ENCODE peak calls at places on chromosomes 11 and 22, in four cellular contexts. D is WTC11, F is HepG2, S is K562. E is an unnamed sample.

GRCh38 chr11:63212742-63213141 is 30.7 kb downstream of the SLC22A25 start:
- DNase-seq in D (no peak), F (peak; percentile 10), S (peak; percentile 56), E (no peak)

GRCh38 chr22:37641251-37641949 is 1.9 kb downstream of the SH3BP1 start:
- DNase-seq in F (no peak), D (no peak), S (no peak), E (no peak)

GRCh38 chr22:24471570-24471969 is 23.6 kb upstream of the UPB1 start:
- DNase-seq in D (no peak), F (no peak), S (no peak), E (no peak)

GRCh38 chr22:28798810-28799124 is 1.6 kb downstream of the XBP1 start:
- DNase-seq in F (no peak), D (no peak), S (no peak), E (no peak)

GRCh38 chr11:125267548-125267947 is 103.0 kb downstream of the PKNOX2 start:
- DNase-seq in D (no peak), S (no peak), F (no peak), E (no peak)

GRCh38 chr22:30195245-30196140 is 51.1 kb downstream of the LIF start:
- DNase-seq in F (peak; percentile 40), S (no peak), D (no peak), E (no peak)

GRCh38 chr11:57182896-57183295 is 1.1 kb downstream of the LRRC55 start:
- DNase-seq in S (no peak), D (no peak), F (no peak), E (no peak)

GRCh38 chr22:38176170-38176741 is 5.4 kb downstream of the PLA2G6 start:
- DNase-seq in S (no peak), F (no peak), D (no peak), E (peak; percentile 65)

GRCh38 chr11:44527476-44527875 is 38.0 kb upstream of the CD82 start:
- DNase-seq in F (no peak), D (no peak), S (no peak), E (no peak)

GRCh38 chr11:44526438-44526837 is 39.0 kb upstream of the CD82 start:
- DNase-seq in D (no peak), F (no peak), S (no peak), E (no peak)

GRCh38 chr11:44528103-44528502 is 37.4 kb upstream of the CD82 start:
- DNase-seq in F (no peak), D (no peak), S (peak; percentile 70), E (no peak)

GRCh38 chr11:44524751-44525171 is 40.7 kb upstream of the CD82 start:
- DNase-seq in D (no peak), F (no peak), S (peak; percentile 32), E (no peak)

GRCh38 chr11:44525473-44526252 is 39.8 kb upstream of the CD82 start:
- DNase-seq in S (no peak), F (no peak), D (no peak), E (no peak)
- TF ChIP-seq CREM in S (no peak), F (no peak), D (no peak), E (no peak)

DNA sequence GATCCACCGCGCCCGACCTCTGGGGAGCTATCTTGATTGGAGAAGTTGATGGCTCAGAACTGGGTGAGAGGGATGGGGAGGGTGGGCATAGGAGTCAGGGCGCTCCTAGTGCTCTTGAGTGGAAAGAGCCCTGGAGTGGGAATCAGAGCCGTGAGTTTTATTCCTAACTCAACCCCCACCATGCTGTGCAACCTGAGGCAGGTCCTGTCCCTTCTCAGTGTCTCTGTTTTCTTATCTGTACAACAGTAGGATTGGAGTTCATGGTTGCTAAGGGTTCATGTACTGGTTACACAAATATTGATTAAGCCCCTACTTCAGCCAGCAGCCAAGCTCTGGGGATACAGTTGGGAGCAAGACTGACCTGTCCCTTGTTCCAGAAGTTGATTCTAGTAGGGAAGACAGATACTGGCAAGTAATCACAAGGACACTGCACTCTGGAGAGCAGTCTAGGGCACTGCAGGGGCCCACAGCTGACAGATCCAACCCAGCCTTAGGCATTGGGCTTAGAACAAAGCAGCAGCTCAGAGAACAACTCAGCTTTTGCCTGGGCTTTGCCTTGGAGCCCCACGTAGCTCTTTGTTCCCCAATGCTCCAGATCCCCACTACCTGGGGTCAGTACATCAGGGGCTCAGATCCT is 12.4 kb upstream of the DAGLA start:
- DNase-seq in S (no peak), F (no peak), D (no peak), E (no peak)
- TF ChIP-seq CREM in S (no peak), F (no peak), D (no peak), E (no peak)

DNA sequence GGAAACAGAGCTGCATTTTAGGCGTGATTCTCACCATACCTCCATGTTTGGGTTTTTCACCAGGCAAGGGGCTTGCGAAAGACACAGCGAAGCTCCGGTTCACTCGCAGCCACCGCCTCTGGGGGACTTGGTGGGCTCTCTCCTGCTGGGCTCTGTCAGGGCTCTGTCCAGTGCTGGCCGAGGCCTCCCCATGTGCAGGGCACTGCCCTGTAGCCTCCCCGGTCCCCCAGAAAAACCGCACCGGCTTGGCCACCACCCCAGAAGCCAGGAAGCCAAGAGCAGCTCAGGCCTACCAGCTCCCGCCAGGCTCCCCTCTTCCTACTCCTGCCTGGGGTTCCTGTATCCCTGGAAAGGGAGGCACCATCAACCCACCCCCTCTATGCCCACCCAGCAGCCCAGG is 151.5 kb downstream of the CTTN start:
- DNase-seq in F (no peak), D (no peak), S (no peak), E (no peak)
- TF ChIP-seq CREM in F (no peak), D (no peak), S (no peak), E (no peak)

GRCh38 chr11:121589946-121590537 is 137.3 kb upstream of the SORL1-AS1 start:
- DNase-seq in S (no peak), F (no peak), D (no peak), E (peak; percentile 97)

GRCh38 chr11:121591405-121592033 is 138.8 kb upstream of the SORL1-AS1 start:
- DNase-seq in S (peak; percentile 70), D (peak; percentile 70), F (peak; percentile 59), E (peak; percentile 82)

GRCh38 chr11:121595717-121596156 is 143.0 kb upstream of the SORL1-AS1 start:
- DNase-seq in D (no peak), S (no peak), F (no peak), E (no peak)

GRCh38 chr11:121590772-121591404 is 138.1 kb upstream of the SORL1-AS1 start:
- DNase-seq in S (no peak), F (no peak), D (no peak), E (no peak)

DNA sequence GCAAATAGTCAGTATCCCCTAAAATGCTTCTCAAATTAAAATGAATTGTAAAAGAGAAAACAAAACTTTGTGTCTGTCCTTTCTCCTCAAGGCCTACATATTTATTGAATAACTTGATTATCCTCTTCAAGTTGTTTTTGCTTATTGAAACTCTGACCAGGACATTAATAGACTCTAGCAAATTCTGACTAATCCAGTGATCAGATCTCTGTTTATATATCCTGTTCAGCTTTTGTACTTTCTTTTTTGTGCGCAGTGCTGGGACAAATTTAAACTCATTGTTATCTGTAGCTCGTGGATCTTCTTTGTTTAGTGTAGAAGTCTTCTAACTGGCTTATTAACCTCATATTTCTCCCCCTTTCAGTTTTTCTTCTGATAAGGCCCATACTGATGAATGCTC is 139.9 kb upstream of the SORL1-AS1 start:
- DNase-seq in D (no peak), F (no peak), S (no peak), E (peak; percentile 17)
- TF ChIP-seq CREM in D (no peak), F (no peak), S (no peak), E (no peak)

DNA sequence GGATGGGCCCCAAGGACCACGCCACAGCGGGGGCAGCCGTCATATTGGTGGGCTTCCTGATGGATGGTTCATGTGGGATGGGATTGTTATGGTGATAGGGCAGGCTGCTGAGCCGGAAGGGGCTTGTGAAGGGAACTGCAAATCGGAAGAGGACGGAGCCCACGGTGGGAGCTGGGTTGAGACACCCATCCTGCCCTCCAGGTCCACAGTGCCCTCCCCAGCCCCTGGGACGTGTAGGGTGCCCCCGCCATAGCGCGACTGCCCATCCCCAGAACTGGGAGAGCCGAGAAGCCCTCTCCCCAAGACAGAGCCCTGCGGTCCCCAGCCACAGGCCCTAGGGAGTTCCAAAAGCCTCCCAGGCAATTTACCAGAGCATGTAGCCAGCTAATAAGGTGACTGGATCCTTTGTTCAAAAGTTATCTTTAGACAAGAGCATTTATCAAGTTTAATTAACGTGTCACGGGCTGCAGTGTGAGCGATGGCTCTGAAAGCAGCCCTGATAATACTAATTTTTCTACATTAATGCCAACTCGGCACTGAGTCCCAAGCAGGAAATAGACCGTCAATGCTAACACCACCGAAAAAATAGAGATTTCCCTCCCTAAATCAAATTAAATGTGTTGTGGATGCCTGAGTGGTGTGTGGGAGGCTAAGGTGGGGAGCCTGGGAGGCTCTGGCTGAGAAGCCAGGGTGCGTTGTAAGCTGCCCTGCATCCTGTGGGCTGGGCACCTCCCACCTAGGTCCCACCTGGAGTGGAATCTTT is 76.7 kb upstream of the RTL6 start:
- DNase-seq in S (no peak), F (no peak), D (no peak), E (no peak)
- TF ChIP-seq CREM in S (no peak), F (no peak), D (no peak), E (no peak)

GRCh38 chr11:96306933-96307747 is 35.9 kb downstream of the MAML2 start:
- DNase-seq in F (peak; percentile 81), D (no peak), S (peak; percentile 29), E (no peak)
- TF ChIP-seq CREM in F (no peak), D (no peak), S (peak; percentile 9), E (no peak)

GRCh38 chr11:72235351-72236057 is 8.5 kb downstream of the PHOX2A start:
- DNase-seq in D (no peak), F (no peak), S (no peak), E (no peak)

GRCh38 chr11:72234514-72234830 is 9.5 kb downstream of the PHOX2A start:
- DNase-seq in F (no peak), S (no peak), D (no peak), E (no peak)

GRCh38 chr11:72236083-72236697 is 7.8 kb downstream of the PHOX2A start:
- DNase-seq in S (no peak), F (no peak), D (no peak), E (no peak)

GRCh38 chr11:72233773-72234513 is 9.4 kb downstream of the INPPL1 start:
- DNase-seq in S (no peak), F (no peak), D (no peak), E (no peak)

DNA sequence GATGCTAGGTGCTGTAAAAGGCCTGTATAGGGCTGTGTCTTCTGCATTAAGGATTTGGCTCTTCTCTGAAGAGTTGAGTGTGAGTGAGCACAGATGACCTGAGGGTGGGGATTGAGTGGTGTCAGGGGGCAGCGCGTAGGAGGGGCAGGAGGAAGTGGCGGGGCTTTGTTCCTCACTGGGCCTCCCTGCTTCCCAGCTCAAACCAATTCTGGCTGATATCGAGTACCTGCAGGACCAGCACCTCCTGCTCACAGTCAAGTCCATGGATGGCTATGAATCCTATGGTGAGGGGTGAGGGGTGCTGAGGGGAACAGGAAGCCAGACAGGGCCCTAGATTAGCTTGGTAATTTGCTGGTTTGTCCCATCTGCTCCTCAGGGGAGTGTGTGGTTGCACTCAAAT is 9.1 kb downstream of the PHOX2A start:
- DNase-seq in D (no peak), S (no peak), F (no peak), E (no peak)
- TF ChIP-seq CREM in D (no peak), S (no peak), F (no peak), E (no peak)